ENCODE peak calls at places on chromosomes 4 and X, in five cellular contexts. T is Right ventricle myocardium inferior, F is dorsolateral prefrontal cortex, D is choroid plexus epithelial cell, W is EL. B is an unnamed sample.
A peak's percentile ranks its signal among the peaks of the same experiment; 100 is the strongest.

GRCh38 chrX:136910565-136911040 is 30.1 kb upstream of the RBMX start:
- DNase-seq in T (no peak), F (no peak), W (peak; percentile 4), D (peak; percentile 28), B (no peak)

GRCh38 chrX:104253567-104254441 is 929 bp downstream of the ESX1 start:
- DNase-seq in D (no peak), F (no peak), W (no peak), T (no peak), B (no peak)

GRCh38 chrX:123267220-123267619 is 83.1 kb downstream of the GRIA3 start:
- DNase-seq in F (no peak), D (peak; percentile 28), W (peak; percentile 13), T (no peak), B (no peak)

GRCh38 chr4:38661371-38661770 is 2.6 kb upstream of the KLF3 start:
- DNase-seq in W (no peak), F (no peak), D (no peak), T (no peak), B (no peak)

GRCh38 chrX:9708923-9709553 is 56.6 kb downstream of the GPR143 start:
- DNase-seq in D (peak; percentile 69), F (peak; percentile 78), W (peak; percentile 55), T (peak; percentile 85), B (peak; percentile 38)

GRCh38 chrX:105975382-105975781 is 63.1 kb downstream of the SERPINA7 start:
- DNase-seq in W (no peak), F (no peak), T (no peak), D (peak; percentile 40), B (no peak)

GRCh38 chr4:3252831-3253641 is 4.1 kb downstream of the MSANTD1 start:
- DNase-seq in W (no peak), D (no peak), F (no peak), T (peak; percentile 64), B (no peak)

GRCh38 chrX:154827624-154828408 is 6.6 kb downstream of the SMIM9 start:
- DNase-seq in D (no peak), T (no peak), F (no peak), W (no peak), B (no peak)

GRCh38 chrX:130285710-130286109 is 17.0 kb upstream of the ZNF280C start:
- DNase-seq in D (no peak), T (no peak), W (no peak), F (no peak), B (no peak)

GRCh38 chrX:103635436-103635835 is 6.7 kb downstream of the TCEAL1 start:
- DNase-seq in F (no peak), W (no peak), D (no peak), T (no peak), B (no peak)

B was measured in frontal cortex.